ENCODE peak calls at places on chromosome 20, in four cellular contexts. V is sigmoid colon, O is psoas muscle, T is esophagus squamous epithelium. U is an unnamed sample.

GRCh38 chr20:1368448-1369199 is 24.2 kb downstream of the FKBP1A start:
- DNase-seq in T (no peak), O (no peak), V (no peak), U (no peak)

GRCh38 chr20:44475372-44475693 is 341 bp upstream of the TTPAL start:
- DNase-seq in O (no peak), V (no peak), T (no peak), U (no peak)

GRCh38 chr20:48635791-48636267 is 192.0 kb downstream of the PREX1 start:
- DNase-seq in O (peak; percentile 64), V (no peak), T (no peak), U (peak; percentile 6)

GRCh38 chr20:59994697-59995122 is 36.5 kb downstream of the CDH26 start:
- DNase-seq in T (no peak), O (no peak), V (no peak), U (no peak)

GRCh38 chr20:7608246-7608645 is 332.0 kb downstream of the HAO1 start:
- DNase-seq in T (no peak), V (no peak), O (no peak), U (no peak)

GRCh38 chr20:30502670-30503069 is 754.8 kb upstream of the DEFB115 start:
- DNase-seq in T (no peak), O (no peak), V (no peak), U (no peak)

GRCh38 chr20:32582659-32583580 is 2.2 kb downstream of the NOL4L start:
- DNase-seq in O (no peak), V (no peak), T (no peak), U (no peak)

GRCh38 chr20:63624486-63624885 is 2.4 kb downstream of the GMEB2 start:
- DNase-seq in O (no peak), T (no peak), V (no peak), U (no peak)

GRCh38 chr20:6735913-6736845 is 31.3 kb upstream of the BMP2 start:
- DNase-seq in T (no peak), V (no peak), O (no peak), U (peak; percentile 100)

GRCh38 chr20:62684986-62685385 is 23.6 kb upstream of the NTSR1 start:
- DNase-seq in O (no peak), T (no peak), V (no peak), U (no peak)

GRCh38 chr20:9147553-9148024 is 78.7 kb downstream of the PLCB4 start:
- DNase-seq in T (no peak), V (no peak), O (no peak), U (no peak)

GRCh38 chr20:57748601-57749130 is 38.9 kb upstream of the PMEPA1 start:
- DNase-seq in O (peak; percentile 84), V (peak; percentile 90), T (no peak), U (peak; percentile 80)

GRCh38 chr20:4130404-4131189 is 115.2 kb upstream of the RNF24 start:
- DNase-seq in O (no peak), T (no peak), V (no peak), U (no peak)

GRCh38 chr20:62986257-62986807 is 20.4 kb downstream of the BHLHE23 start:
- DNase-seq in V (no peak), T (no peak), O (no peak), U (no peak)

GRCh38 chr20:36162272-36162966 is 7.9 kb downstream of the EPB41L1 start:
- DNase-seq in O (no peak), V (no peak), T (no peak), U (no peak)

GRCh38 chr20:63530788-63531160 is 6.4 kb downstream of the PTK6 start:
- DNase-seq in T (no peak), O (no peak), V (no peak), U (no peak)

GRCh38 chr20:11158146-11158545 is 484.3 kb upstream of the JAG1 start:
- DNase-seq in O (no peak), T (no peak), V (no peak), U (no peak)

GRCh38 chr20:25081065-25081729 is 744 bp downstream of the VSX1 start:
- DNase-seq in V (no peak), O (peak; percentile 29), T (no peak), U (no peak)

DNA sequence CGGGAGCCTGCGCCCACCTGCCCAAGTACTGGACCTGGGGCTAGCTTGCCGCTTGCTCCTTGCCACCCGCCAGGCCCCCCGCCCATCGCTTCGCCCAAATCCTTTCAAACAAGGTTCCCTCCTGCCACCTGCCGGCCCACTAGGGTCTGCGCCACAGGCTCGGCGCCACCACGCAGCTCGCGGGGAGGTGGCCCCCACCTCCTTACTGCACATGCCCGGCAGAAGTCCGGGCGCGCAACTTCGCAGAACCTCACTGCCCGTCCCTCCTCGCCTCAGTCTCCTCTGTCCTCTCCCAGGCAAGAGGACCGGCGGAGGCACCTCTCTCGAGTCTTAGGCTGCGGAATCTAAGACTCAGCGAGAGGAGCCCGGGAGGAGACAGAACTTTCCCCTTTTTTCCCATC is 11.2 kb downstream of the GNAS-AS1 start:
- DNase-seq in V (no peak), O (peak; percentile 68), T (no peak), U (no peak)
- H3K4me3 ChIP-seq in V (peak overlapping the region; percentile 28), O (peak overlapping the region; percentile 52), T (no peak overlapping the region), U (no peak overlapping the region)

DNA sequence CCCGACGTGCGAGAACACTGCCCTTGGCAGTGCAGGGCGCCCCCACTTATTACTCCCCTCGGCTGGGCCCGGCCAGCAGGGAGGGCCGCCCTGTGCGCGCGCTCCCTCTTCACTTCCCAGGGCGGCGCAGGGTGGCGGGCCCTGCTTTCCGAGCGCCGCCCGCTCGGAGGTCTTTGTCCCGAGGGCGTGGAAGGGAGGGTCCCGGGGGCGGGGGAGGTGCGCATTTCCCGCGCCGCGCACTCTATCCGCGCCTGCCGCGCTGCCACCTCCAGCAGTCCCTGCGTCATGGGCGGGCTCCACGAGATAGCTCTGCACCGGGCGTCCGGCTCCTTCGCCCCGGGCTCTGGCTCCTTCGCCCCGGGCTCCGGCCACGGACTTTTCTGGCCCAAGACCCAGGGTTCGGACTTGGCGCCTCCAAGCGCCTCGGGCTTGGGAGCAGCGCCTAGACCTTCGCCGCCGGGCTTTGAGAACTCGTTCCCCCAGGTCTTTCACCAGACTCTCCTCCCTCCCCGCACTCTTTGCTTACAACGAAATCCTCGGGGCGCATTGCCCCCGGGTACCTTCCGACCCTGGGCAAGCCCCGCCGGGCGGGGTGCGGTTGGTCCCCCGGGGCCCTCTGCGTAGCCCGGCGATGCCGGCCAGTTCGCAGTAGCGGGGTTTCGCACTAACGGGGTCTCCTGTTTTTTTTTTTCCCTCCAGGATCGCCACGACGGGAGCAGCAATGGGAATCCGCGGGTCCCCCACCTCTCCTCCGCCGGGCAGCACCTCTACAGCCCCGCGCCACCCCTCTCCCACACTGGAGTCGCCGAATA is 1.6 kb downstream of the TFAP2C start:
- DNase-seq in O (no peak), V (no peak), T (no peak), U (no peak)
- TF ChIP-seq CTCF in O (no peak), V (peak; percentile 8), T (no peak), U (no peak)

DNA sequence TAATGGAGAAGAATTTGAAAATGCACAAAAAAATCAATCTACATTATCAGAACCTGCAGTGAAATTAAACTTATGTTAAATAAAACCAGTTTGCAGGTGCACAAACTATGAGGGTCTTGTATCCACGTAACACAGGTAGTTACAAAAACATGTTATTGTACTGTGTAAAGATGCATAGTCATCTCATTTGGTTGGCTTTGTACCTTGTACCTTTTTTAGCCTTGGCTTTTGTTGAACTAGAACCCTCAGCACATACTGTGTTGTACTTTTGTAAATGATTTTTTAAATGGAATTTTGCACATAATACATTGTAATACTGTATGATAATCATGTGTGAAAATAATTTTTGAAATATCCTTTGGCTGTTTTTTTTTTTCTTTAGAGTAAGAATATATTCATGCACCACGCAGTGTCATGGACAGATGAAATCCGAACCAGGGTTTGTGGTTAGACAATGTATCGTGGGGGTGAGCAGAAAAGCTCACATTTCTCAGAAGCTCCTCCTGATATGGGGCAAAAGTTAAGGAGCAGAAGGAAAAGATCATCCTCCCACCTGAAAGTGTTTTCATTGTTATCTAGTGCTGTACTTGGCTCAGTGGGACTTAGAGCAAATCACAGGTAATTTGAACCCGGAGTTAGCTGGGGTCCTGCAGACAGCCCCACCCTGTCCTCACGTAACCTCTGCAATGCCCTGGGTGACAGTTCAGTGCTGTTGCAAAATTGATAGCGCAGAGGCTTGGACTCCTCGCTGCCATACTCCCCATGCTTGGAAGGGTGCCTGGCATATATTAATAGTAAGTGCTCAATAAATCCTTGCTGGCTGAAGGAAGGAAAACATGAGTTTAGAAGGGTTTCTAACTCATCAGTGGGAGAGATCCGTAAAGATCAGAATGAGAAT is 14.8 kb upstream of the NAA20 start:
- DNase-seq in T (no peak), O (no peak), V (no peak), U (no peak)
- H3K4me3 ChIP-seq in T (no peak overlapping the region), O (peak overlapping the region; percentile 48), V (peak overlapping the region; percentile 27), U (no peak overlapping the region)

GRCh38 chr20:49887251-49887827 is 28.0 kb downstream of the SPATA2 start:
- DNase-seq in T (no peak), O (no peak), V (peak; percentile 59), U (no peak)

GRCh38 chr20:49889245-49889942 is 25.9 kb downstream of the SPATA2 start:
- DNase-seq in T (no peak), O (no peak), V (peak; percentile 45), U (no peak)

GRCh38 chr20:49887828-49888340 is 27.4 kb downstream of the SPATA2 start:
- DNase-seq in V (peak; percentile 63), O (no peak), T (no peak), U (no peak)

GRCh38 chr20:49889943-49890650 is 25.2 kb downstream of the SPATA2 start:
- DNase-seq in T (no peak), V (peak; percentile 35), O (no peak), U (no peak)

DNA sequence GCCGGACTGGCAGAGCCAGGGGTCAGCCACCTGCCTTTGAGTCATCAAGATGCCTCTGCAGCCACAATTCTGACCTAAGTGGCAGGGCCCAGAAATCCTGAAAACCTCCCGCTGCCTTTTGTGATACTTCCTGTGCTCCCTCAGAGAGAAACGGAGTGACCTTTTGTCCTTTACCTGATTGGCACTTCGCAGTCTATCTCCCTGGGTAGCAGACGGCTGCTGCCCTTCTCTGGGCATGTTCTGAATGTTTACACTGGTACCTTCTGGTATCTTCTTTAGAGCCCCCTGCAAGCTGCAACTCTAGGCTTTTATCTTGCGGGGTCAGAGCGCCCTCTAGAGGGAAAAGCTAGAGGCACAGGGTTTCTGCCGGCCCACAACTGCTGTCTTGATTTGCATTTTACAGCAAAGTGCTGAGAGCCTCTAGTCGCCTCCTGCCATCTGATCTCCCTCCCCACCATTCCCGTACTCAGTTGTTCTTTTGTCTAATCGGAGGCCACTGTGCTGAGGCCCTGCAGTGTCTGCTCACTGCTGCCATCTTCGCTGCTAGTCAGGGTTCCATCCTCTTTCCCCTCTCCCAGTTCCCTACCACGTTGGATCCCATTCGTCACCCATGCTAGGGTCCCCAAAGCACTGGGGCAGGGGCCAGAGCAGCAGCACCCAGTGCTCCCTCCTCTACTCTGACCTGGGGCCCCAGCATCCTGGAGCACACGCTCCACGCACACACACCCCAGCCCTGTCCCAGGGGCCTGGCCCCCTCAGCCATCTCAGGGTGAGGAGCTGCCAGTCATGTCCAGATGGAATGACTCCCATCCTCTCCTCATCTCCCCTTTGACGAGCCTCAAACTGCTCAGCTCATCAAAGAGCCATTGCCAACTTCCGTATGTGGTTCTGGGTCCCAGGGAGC is 26.7 kb downstream of the SPATA2 start:
- DNase-seq in O (no peak), V (peak; percentile 62), T (no peak), U (no peak)
- TF ChIP-seq CTCF in O (peak; percentile 63), V (peak; percentile 49), T (peak; percentile 67), U (peak; percentile 92)

U was measured in retinal pigment epithelial cell.